ENCODE peak calls at places on chromosome 18, in six cellular contexts. One of them, this sample, is unnamed.
A peak's percentile ranks its signal among the peaks of the same experiment; 100 is the strongest.

GRCh38 chr18:57579928-57580327 is 6.6 kb downstream of the FECH start:
- DNase-seq in upper lobe of left lung: no peak
- DNase-seq in spleen: no peak
- DNase-seq in thoracic aorta: no peak
- DNase-seq in fibroblast of lung: no peak
- DNase-seq in GM06990: no peak
- DNase-seq in this sample: no peak

GRCh38 chr18:32975166-32975441 is 202.3 kb upstream of the KLHL14 start:
- DNase-seq in upper lobe of left lung: no peak
- DNase-seq in spleen: no peak
- DNase-seq in thoracic aorta: no peak
- DNase-seq in fibroblast of lung: no peak
- DNase-seq in GM06990: no peak
- DNase-seq in this sample: no peak

GRCh38 chr18:73340135-73340934 is 472.5 kb upstream of the NETO1 start:
- DNase-seq in upper lobe of left lung: no peak
- DNase-seq in spleen: no peak
- DNase-seq in thoracic aorta: no peak
- DNase-seq in fibroblast of lung: peak; percentile 17
- DNase-seq in GM06990: no peak
- DNase-seq in this sample: no peak

GRCh38 chr18:32040936-32041335 is 22.3 kb downstream of the RNF125 start:
- DNase-seq in upper lobe of left lung: peak; percentile 31
- DNase-seq in spleen: no peak
- DNase-seq in thoracic aorta: no peak
- DNase-seq in fibroblast of lung: no peak
- DNase-seq in GM06990: no peak
- DNase-seq in this sample: peak; percentile 41

GRCh38 chr18:66616523-66616983 is 12.7 kb upstream of the CDH19 start:
- DNase-seq in upper lobe of left lung: no peak
- DNase-seq in spleen: no peak
- DNase-seq in thoracic aorta: no peak
- DNase-seq in fibroblast of lung: no peak
- DNase-seq in GM06990: no peak
- DNase-seq in this sample: no peak

GRCh38 chr18:60259052-60259681 is 113.4 kb downstream of the MC4R start:
- DNase-seq in upper lobe of left lung: no peak
- DNase-seq in spleen: no peak
- DNase-seq in thoracic aorta: no peak
- DNase-seq in fibroblast of lung: peak; percentile 9
- DNase-seq in GM06990: no peak
- DNase-seq in this sample: no peak

GRCh38 chr18:26821181-26821580 is 44.3 kb downstream of the AQP4 start:
- DNase-seq in upper lobe of left lung: no peak
- DNase-seq in spleen: no peak
- DNase-seq in thoracic aorta: no peak
- DNase-seq in fibroblast of lung: no peak
- DNase-seq in GM06990: no peak
- DNase-seq in this sample: no peak

GRCh38 chr18:42561521-42561920 is 554.0 kb downstream of the RIT2 start:
- DNase-seq in upper lobe of left lung: no peak
- DNase-seq in spleen: no peak
- DNase-seq in thoracic aorta: no peak
- DNase-seq in fibroblast of lung: no peak
- DNase-seq in GM06990: no peak
- DNase-seq in this sample: no peak

GRCh38 chr18:46226461-46226860 is 122.3 kb downstream of the HAUS1 start:
- DNase-seq in upper lobe of left lung: no peak
- DNase-seq in spleen: no peak
- DNase-seq in thoracic aorta: no peak
- DNase-seq in fibroblast of lung: no peak
- DNase-seq in GM06990: no peak
- DNase-seq in this sample: no peak

GRCh38 chr18:28652654-28653053 is 475.7 kb upstream of the CDH2 start:
- DNase-seq in upper lobe of left lung: no peak
- DNase-seq in spleen: no peak
- DNase-seq in thoracic aorta: no peak
- DNase-seq in fibroblast of lung: no peak
- DNase-seq in GM06990: no peak
- DNase-seq in this sample: no peak

GRCh38 chr18:9086015-9086414 is 16.5 kb upstream of the NDUFV2 start:
- DNase-seq in upper lobe of left lung: no peak
- DNase-seq in spleen: no peak
- DNase-seq in thoracic aorta: no peak
- DNase-seq in fibroblast of lung: no peak
- DNase-seq in GM06990: no peak
- DNase-seq in this sample: no peak

GRCh38 chr18:45723921-45724320 is at the start of gene SLC14A1:
- DNase-seq in upper lobe of left lung: no peak
- DNase-seq in spleen: no peak
- DNase-seq in thoracic aorta: no peak
- DNase-seq in fibroblast of lung: no peak
- DNase-seq in GM06990: no peak
- DNase-seq in this sample: no peak

GRCh38 chr18:26711806-26712205 is 153.7 kb downstream of the AQP4 start:
- DNase-seq in upper lobe of left lung: no peak
- DNase-seq in spleen: no peak
- DNase-seq in thoracic aorta: no peak
- DNase-seq in fibroblast of lung: no peak
- DNase-seq in GM06990: no peak
- DNase-seq in this sample: no peak

GRCh38 chr18:52337286-52337685 is 2.7 kb upstream of the DCC start:
- DNase-seq in upper lobe of left lung: no peak
- DNase-seq in spleen: no peak
- DNase-seq in thoracic aorta: no peak
- DNase-seq in fibroblast of lung: peak; percentile 21
- DNase-seq in GM06990: no peak
- DNase-seq in this sample: no peak

GRCh38 chr18:26480897-26481795 is 67.2 kb downstream of the KCTD1 start:
- DNase-seq in upper lobe of left lung: no peak
- DNase-seq in spleen: no peak
- DNase-seq in thoracic aorta: no peak
- DNase-seq in fibroblast of lung: peak; percentile 89
- DNase-seq in GM06990: no peak
- DNase-seq in this sample: no peak

GRCh38 chr18:26164571-26164970 is 30.9 kb downstream of the PSMA8 start:
- DNase-seq in upper lobe of left lung: no peak
- DNase-seq in spleen: no peak
- DNase-seq in thoracic aorta: no peak
- DNase-seq in fibroblast of lung: no peak
- DNase-seq in GM06990: no peak
- DNase-seq in this sample: no peak

GRCh38 chr18:38750786-38751185 is 1185.2 kb upstream of the CELF4 start:
- DNase-seq in upper lobe of left lung: no peak
- DNase-seq in spleen: no peak
- DNase-seq in thoracic aorta: no peak
- DNase-seq in fibroblast of lung: no peak
- DNase-seq in GM06990: no peak
- DNase-seq in this sample: no peak

GRCh38 chr18:3012306-3012919 is 531 bp downstream of the LPIN2 start:
- DNase-seq in upper lobe of left lung: peak; percentile 66
- DNase-seq in spleen: peak; percentile 93
- DNase-seq in thoracic aorta: no peak
- DNase-seq in fibroblast of lung: peak; percentile 42
- DNase-seq in GM06990: no peak
- DNase-seq in this sample: peak; percentile 62

GRCh38 chr18:73840319-73841065 is 307.1 kb downstream of the FBXO15 start:
- DNase-seq in upper lobe of left lung: no peak
- DNase-seq in spleen: no peak
- DNase-seq in thoracic aorta: no peak
- DNase-seq in fibroblast of lung: no peak
- DNase-seq in GM06990: no peak
- DNase-seq in this sample: no peak

GRCh38 chr18:25329783-25330182 is 22.2 kb downstream of the ZNF521 start:
- DNase-seq in upper lobe of left lung: no peak
- DNase-seq in spleen: no peak
- DNase-seq in thoracic aorta: no peak
- DNase-seq in fibroblast of lung: no peak
- DNase-seq in GM06990: no peak
- DNase-seq in this sample: no peak

GRCh38 chr18:59885579-59886163 is 14.1 kb upstream of the PMAIP1 start:
- DNase-seq in upper lobe of left lung: no peak
- DNase-seq in spleen: no peak
- DNase-seq in thoracic aorta: no peak
- DNase-seq in fibroblast of lung: peak; percentile 79
- DNase-seq in GM06990: peak; percentile 62
- DNase-seq in this sample: no peak

GRCh38 chr18:36812686-36813085 is 16.1 kb downstream of the TPGS2 start:
- DNase-seq in upper lobe of left lung: no peak
- DNase-seq in spleen: no peak
- DNase-seq in thoracic aorta: no peak
- DNase-seq in fibroblast of lung: peak; percentile 44
- DNase-seq in GM06990: no peak
- DNase-seq in this sample: no peak
- TF ChIP-seq CTCF in upper lobe of left lung: no peak
- TF ChIP-seq CTCF in spleen: no peak
- TF ChIP-seq CTCF in thoracic aorta: no peak
- TF ChIP-seq CTCF in fibroblast of lung: no peak
- TF ChIP-seq CTCF in GM06990: no peak
- TF ChIP-seq CTCF in this sample: no peak

GRCh38 chr18:1917141-1917540 is 654.2 kb downstream of the METTL4 start:
- DNase-seq in upper lobe of left lung: no peak
- DNase-seq in spleen: no peak
- DNase-seq in thoracic aorta: no peak
- DNase-seq in fibroblast of lung: no peak
- DNase-seq in GM06990: no peak
- DNase-seq in this sample: no peak

GRCh38 chr18:1917546-1917945 is 653.8 kb downstream of the METTL4 start:
- DNase-seq in upper lobe of left lung: no peak
- DNase-seq in spleen: no peak
- DNase-seq in thoracic aorta: no peak
- DNase-seq in fibroblast of lung: no peak
- DNase-seq in GM06990: no peak
- DNase-seq in this sample: no peak

DNA sequence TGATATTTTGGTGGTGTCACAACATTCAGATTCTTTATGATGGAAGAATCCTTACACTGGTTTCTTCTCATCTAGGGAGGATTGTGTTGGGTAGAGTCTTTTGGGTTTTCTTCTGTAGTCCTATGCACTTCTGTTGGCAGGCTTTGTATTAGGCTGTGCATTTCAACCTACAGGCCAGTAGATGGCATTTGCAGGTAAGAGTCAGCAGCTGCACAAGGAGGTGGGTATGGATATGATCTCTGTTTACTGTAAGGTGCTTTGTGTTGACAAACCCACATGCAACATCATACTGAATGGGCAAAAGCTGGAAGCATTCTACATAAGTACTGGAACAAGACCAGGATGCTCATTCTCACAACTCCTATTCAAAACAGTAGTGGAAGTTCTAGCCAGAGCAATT is 656.8 kb downstream of the METTL4 start:
- DNase-seq in upper lobe of left lung: no peak
- DNase-seq in spleen: no peak
- DNase-seq in thoracic aorta: no peak
- DNase-seq in fibroblast of lung: no peak
- DNase-seq in GM06990: no peak
- DNase-seq in this sample: no peak
- TF ChIP-seq CTCF in upper lobe of left lung: no peak
- TF ChIP-seq CTCF in spleen: no peak
- TF ChIP-seq CTCF in thoracic aorta: no peak
- TF ChIP-seq CTCF in fibroblast of lung: no peak
- TF ChIP-seq CTCF in GM06990: peak; percentile 52
- TF ChIP-seq CTCF in this sample: no peak

DNA sequence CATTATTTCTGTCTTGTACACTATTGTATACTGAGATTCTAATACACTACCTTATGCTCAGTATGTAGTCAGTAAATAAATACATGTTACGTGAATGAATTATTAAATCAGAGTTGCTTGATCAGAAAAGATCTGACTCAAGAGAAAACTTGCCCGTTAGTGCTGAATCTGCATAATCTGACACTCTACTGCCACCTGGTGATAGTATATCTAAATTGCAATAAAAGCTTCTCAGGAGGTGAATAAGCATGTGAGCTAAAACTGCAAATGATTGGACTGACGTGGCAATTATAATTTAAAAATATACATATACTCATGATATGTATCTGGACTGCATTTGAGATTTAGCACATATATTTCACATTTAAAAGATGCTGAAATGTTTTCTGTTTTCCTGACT is 70.4 kb downstream of the KIAA1328 start:
- DNase-seq in upper lobe of left lung: no peak
- DNase-seq in spleen: no peak
- DNase-seq in thoracic aorta: no peak
- DNase-seq in fibroblast of lung: peak; percentile 43
- DNase-seq in GM06990: no peak
- DNase-seq in this sample: no peak
- TF ChIP-seq CTCF in upper lobe of left lung: no peak
- TF ChIP-seq CTCF in spleen: no peak
- TF ChIP-seq CTCF in thoracic aorta: no peak
- TF ChIP-seq CTCF in fibroblast of lung: no peak
- TF ChIP-seq CTCF in GM06990: peak; percentile 21
- TF ChIP-seq CTCF in this sample: no peak

GRCh38 chr18:10519366-10519765 is 6.5 kb upstream of the NAPG start:
- DNase-seq in upper lobe of left lung: no peak
- DNase-seq in spleen: no peak
- DNase-seq in thoracic aorta: no peak
- DNase-seq in fibroblast of lung: no peak
- DNase-seq in GM06990: no peak
- DNase-seq in this sample: no peak

GRCh38 chr18:10515456-10515855 is 10.4 kb upstream of the NAPG start:
- DNase-seq in upper lobe of left lung: no peak
- DNase-seq in spleen: no peak
- DNase-seq in thoracic aorta: no peak
- DNase-seq in fibroblast of lung: no peak
- DNase-seq in GM06990: no peak
- DNase-seq in this sample: no peak

GRCh38 chr18:10516078-10516477 is 9.7 kb upstream of the NAPG start:
- DNase-seq in upper lobe of left lung: no peak
- DNase-seq in spleen: no peak
- DNase-seq in thoracic aorta: no peak
- DNase-seq in fibroblast of lung: no peak
- DNase-seq in GM06990: no peak
- DNase-seq in this sample: no peak

GRCh38 chr18:10519999-10520935 is 5.6 kb upstream of the NAPG start:
- DNase-seq in upper lobe of left lung: peak; percentile 88
- DNase-seq in spleen: peak; percentile 89
- DNase-seq in thoracic aorta: peak; percentile 60
- DNase-seq in fibroblast of lung: peak; percentile 96
- DNase-seq in GM06990: no peak
- DNase-seq in this sample: no peak

DNA sequence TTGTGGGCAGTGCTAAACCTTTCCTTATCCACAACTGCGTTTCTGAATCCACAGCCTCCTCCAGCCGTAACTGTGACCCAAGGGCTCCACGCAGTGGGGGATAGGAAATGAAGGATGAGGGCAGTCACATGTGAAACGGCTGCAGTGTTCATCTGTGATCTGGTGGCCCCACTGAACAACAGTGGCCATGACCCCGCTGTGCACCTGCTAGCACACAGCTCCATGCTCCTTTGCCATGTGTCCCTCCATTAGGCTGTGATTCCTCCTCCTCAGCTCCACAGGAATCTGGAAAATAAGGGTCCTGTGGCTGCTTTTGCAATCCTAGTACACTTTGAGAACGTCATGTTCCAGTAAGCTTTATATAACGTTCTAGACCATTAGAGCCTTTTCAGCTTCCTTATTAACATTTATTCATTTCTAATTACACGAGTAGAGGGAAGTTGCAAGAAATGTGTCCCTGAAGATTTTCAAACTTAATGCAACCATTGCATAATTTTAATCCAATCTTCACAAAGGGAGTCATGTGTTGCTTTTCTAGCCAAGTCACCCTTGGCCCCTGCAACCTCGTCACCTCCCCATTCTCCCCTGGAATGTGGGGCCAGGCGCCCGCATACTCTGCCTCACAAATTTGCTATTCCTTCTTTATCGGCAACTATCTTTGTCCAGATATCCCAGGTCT is 7.1 kb upstream of the NAPG start:
- DNase-seq in upper lobe of left lung: peak; percentile 51
- DNase-seq in spleen: no peak
- DNase-seq in thoracic aorta: no peak
- DNase-seq in fibroblast of lung: peak; percentile 61
- DNase-seq in GM06990: no peak
- DNase-seq in this sample: no peak
- TF ChIP-seq CTCF in upper lobe of left lung: peak; percentile 10
- TF ChIP-seq CTCF in spleen: no peak
- TF ChIP-seq CTCF in thoracic aorta: peak; percentile 17
- TF ChIP-seq CTCF in fibroblast of lung: peak; percentile 48
- TF ChIP-seq CTCF in GM06990: peak; percentile 2
- TF ChIP-seq CTCF in this sample: no peak

This sample was measured in natural killer cell.